ENCODE peak calls at places on chromosome 22, in eight cellular contexts. U is brain microvascular endothelial cell; X is tibial nerve; W is cardiac fibroblast; P is neural crest cell; D is GM20000; I is stimulated activated CD4-positive, alpha-beta T cell treated with anti-CD3 and anti-CD28 coated beads, Interleukin-4, amount 100 ng/mL, for 1 hour; E is AG04450. G is an unnamed sample.

GRCh38 chr22:25404556-25404922 is 159.9 kb upstream of the GRK3 start:
- DNase-seq in I (no peak), W (peak), X (no peak), E (no peak), D (no peak), P (no peak), U (no peak), G (peak)

GRCh38 chr22:44182591-44183588 is 2.2 kb downstream of the PARVG start:
- DNase-seq in X (no peak), P (no peak), I (peak), E (no peak), W (no peak), D (peak), U (no peak), G (no peak)

GRCh38 chr22:50625131-50625567 is 2.8 kb downstream of the ARSA start:
- DNase-seq in X (peak), E (no peak), U (no peak), P (no peak), W (no peak), I (no peak), D (no peak), G (no peak)

GRCh38 chr22:39938509-39938908 is 21.7 kb upstream of the TMA7B start:
- DNase-seq in X (no peak), D (no peak), P (no peak), I (peak), W (no peak), U (no peak), E (no peak), G (no peak)

GRCh38 chr22:48753752-48754517 is 1073.7 kb downstream of the BRD1 start:
- DNase-seq in W (no peak), E (no peak), D (no peak), X (no peak), I (no peak), U (no peak), P (peak), G (no peak)

GRCh38 chr22:41229215-41229614 is 11.5 kb downstream of the CHADL start:
- DNase-seq in E (no peak), P (no peak), I (no peak), U (no peak), D (no peak), W (no peak), X (no peak), G (no peak)

GRCh38 chr22:39149915-39150847 is 2.3 kb downstream of the CBX7 start:
- DNase-seq in X (peak), D (no peak), I (no peak), W (no peak), E (no peak), P (no peak), U (no peak), G (no peak)

GRCh38 chr22:45150139-45150538 is 13.6 kb upstream of the NUP50 start:
- DNase-seq in X (no peak), D (no peak), W (no peak), P (no peak), U (no peak), I (no peak), E (no peak), G (no peak)

GRCh38 chr22:42066937-42067336 is 3.7 kb downstream of the NAGA start:
- DNase-seq in I (no peak), X (no peak), E (no peak), P (no peak), W (no peak), U (no peak), D (no peak), G (no peak)

GRCh38 chr22:47197735-47198500 is 435.5 kb downstream of the TBC1D22A start:
- DNase-seq in X (peak), E (no peak), U (no peak), D (no peak), W (no peak), P (no peak), I (no peak), G (no peak)

GRCh38 chr22:49702068-49702397 is 125.6 kb downstream of the BRD1 start:
- DNase-seq in I (no peak), W (no peak), E (no peak), U (no peak), X (no peak), D (no peak), P (no peak), G (no peak)